ENCODE peak calls at places on chromosomes 5 and 9, in five cellular contexts. V, U, C, F and E are unnamed samples.

GRCh38 chr9:37496020-37496419 is 10.3 kb downstream of the POLR1E start:
- DNase-seq in V (no peak), U (no peak), C (no peak), F (no peak), E (no peak)

GRCh38 chr9:86687788-86688187 is 259.5 kb downstream of the GAS1 start:
- DNase-seq in V (no peak), U (no peak), C (peak), F (no peak), E (no peak)

GRCh38 chr9:73611072-73611471 is 459.4 kb downstream of the ANXA1 start:
- DNase-seq in V (no peak), U (no peak), C (peak), F (no peak), E (no peak)

GRCh38 chr9:16335788-16336580 is 534.5 kb downstream of the BNC2 start:
- DNase-seq in V (peak), U (no peak), C (no peak), F (peak), E (no peak)

GRCh38 chr5:66864240-66864884 is 268.2 kb downstream of the MAST4 start:
- DNase-seq in V (peak), U (no peak), C (peak), F (peak), E (no peak)

GRCh38 chr9:128923493-128923883 is 2.7 kb downstream of the PHYHD1 start:
- DNase-seq in V (no peak), U (no peak), C (no peak), F (no peak), E (no peak)

GRCh38 chr9:111298831-111299603 is 31.0 kb downstream of the OR2K2 start:
- DNase-seq in V (peak), U (no peak), C (peak), F (peak), E (peak)

GRCh38 chr5:16540421-16540820 is 74.8 kb upstream of the ZNF622 start:
- DNase-seq in V (peak), U (no peak), C (no peak), F (peak), E (no peak)

GRCh38 chr5:54738118-54738972 is 220.8 kb downstream of the SNX18 start:
- DNase-seq in V (peak), U (no peak), C (no peak), F (peak), E (no peak)

GRCh38 chr9:136044971-136045594 is 50.0 kb downstream of the NACC2 start:
- DNase-seq in V (no peak), U (no peak), C (no peak), F (no peak), E (no peak)

DNA sequence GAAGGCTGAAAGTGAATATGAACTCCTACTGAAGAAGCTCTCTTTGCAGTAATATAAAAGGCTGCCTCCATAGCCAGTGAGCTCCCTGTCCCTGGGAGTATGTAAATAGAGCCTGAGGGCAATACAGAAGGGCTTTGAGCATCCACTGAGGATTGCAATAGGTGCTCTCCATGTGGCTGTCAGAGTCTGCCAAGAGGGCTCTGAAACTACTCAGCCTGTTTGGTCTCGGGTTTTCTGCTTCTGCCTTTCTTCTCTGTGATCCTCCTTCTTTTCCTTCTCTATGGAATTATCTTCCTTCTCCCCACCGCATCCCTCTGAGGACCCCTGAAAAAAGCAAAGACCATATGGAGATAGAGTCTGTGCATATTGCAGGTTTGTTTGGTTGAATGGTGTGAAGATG is 69.4 kb downstream of the PCDH1 start:
- DNase-seq in V (no peak), U (no peak), C (no peak), F (no peak), E (no peak)
- H2BK15ac ChIP-seq in V (no peak), U (no peak), C (no peak), F (no peak), E (no peak)

GRCh38 chr9:125524522-125524921 is 182.5 kb downstream of the MAPKAP1 start:
- DNase-seq in V (peak), U (peak), C (peak), F (peak), E (no peak)

GRCh38 chr9:125522328-125522725 is 184.7 kb downstream of the MAPKAP1 start:
- DNase-seq in V (peak), U (no peak), C (no peak), F (peak), E (no peak)

GRCh38 chr9:125521462-125522327 is 185.3 kb downstream of the MAPKAP1 start:
- DNase-seq in V (peak), U (no peak), C (no peak), F (peak), E (no peak)

GRCh38 chr9:125525846-125526619 is 181.0 kb downstream of the MAPKAP1 start:
- DNase-seq in V (peak), U (no peak), C (peak), F (peak), E (no peak)

DNA sequence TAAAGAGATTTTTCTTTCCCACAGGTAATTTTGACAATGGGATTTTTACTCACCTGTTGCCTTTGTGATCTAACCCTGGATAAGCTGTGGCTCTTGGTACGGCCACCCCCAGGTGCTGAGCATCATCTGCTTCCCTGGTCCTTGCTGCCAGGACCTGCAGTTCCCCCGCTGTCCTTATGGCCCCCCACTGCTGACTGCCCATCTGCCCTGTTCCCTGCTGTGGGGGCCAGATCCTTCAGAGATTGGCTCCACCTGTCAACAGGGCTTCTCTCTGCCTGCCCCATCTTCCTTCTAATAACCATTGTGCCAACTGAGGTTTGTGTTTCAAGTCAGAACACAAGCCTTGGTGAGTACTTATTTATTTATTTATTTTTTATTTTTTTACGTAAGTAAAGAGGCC is 183.3 kb downstream of the MAPKAP1 start:
- DNase-seq in V (no peak), U (no peak), C (no peak), F (no peak), E (no peak)
- H3K4ac ChIP-seq in V (peak), U (no peak), C (no peak), F (peak), E (no peak)

GRCh38 chr5:122780296-122780695 is 5.4 kb downstream of the SNX2 start:
- DNase-seq in V (no peak), U (no peak), C (no peak), F (no peak), E (no peak)

GRCh38 chr5:122776143-122776542 is 1.3 kb downstream of the SNX2 start:
- DNase-seq in V (no peak), U (no peak), C (no peak), F (no peak), E (no peak)

GRCh38 chr5:122775713-122776084 is 819 bp downstream of the SNX2 start:
- DNase-seq in V (no peak), U (no peak), C (no peak), F (no peak), E (no peak)

GRCh38 chr5:122779451-122779850 is 4.6 kb downstream of the SNX2 start:
- DNase-seq in V (no peak), U (no peak), C (no peak), F (no peak), E (no peak)

DNA sequence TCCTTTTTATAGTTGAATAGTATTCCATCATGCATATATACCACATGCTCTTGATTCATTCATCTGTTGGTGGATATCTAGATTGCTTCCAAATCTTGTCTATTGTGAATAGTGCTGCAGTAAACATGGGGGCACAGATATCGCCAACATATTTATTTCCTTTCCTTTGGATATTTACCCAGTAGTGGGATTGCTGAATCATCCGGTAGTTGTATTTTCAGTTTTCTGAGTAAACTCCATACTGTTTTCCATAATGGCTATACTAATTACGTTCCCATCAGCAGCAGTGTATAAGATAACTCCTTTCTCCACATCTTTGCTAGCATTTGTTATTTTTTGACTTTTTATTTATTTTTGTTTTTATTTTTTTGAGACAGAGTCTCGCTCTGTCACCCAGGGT is 3.3 kb downstream of the SNX2 start:
- DNase-seq in V (no peak), U (no peak), C (no peak), F (no peak), E (no peak)
- H3K4me2 ChIP-seq in V (no peak), U (no peak), C (no peak), F (no peak), E (no peak)

GRCh38 chr5:38273626-38274025 is 15.3 kb downstream of the EGFLAM start:
- DNase-seq in V (no peak), U (no peak), C (no peak), F (no peak), E (no peak)
- H2BK15ac ChIP-seq in V (no peak), U (no peak), C (no peak), F (no peak), E (no peak)

GRCh38 chr5:80225189-80225588 is 30.7 kb downstream of the SERINC5 start:
- DNase-seq in V (no peak), U (no peak), C (no peak), F (no peak), E (no peak)
- H3K4ac ChIP-seq in V (no peak), U (no peak), C (no peak), F (no peak), E (no peak)

DNA sequence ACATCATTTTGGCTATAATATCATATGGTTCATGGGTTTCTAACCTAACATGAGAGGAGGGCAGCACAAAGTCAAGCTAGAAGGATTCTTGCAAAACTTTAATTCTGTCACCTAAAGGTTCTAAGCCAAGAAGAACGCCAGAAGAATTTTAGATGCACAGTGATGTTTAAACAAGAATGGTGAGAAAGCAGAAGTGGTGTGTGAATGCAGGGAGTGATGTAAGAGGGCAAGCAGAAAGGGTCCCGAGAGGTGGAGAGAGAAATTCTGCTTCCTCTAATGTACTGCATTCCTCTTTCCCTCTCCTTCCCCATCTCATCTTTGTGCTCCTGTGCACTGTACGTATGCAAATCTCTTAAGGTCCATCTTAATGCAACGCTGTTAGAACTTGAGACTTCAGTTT is 2.1 kb upstream of the TRMO start:
- DNase-seq in V (no peak), U (no peak), C (no peak), F (no peak), E (no peak)
- H3K4me2 ChIP-seq in V (no peak), U (no peak), C (no peak), F (no peak), E (no peak)

GRCh38 chr5:10153394-10153793 is 96.3 kb downstream of the ATPSCKMT start:
- DNase-seq in V (no peak), U (no peak), C (no peak), F (no peak), E (no peak)

GRCh38 chr5:10158886-10159285 is 90.8 kb downstream of the ATPSCKMT start:
- DNase-seq in V (no peak), U (no peak), C (no peak), F (no peak), E (no peak)

GRCh38 chr5:10161778-10162177 is 87.9 kb downstream of the ATPSCKMT start:
- DNase-seq in V (no peak), U (no peak), C (peak), F (no peak), E (no peak)

GRCh38 chr5:10162468-10162867 is 87.2 kb downstream of the ATPSCKMT start:
- DNase-seq in V (no peak), U (no peak), C (peak), F (no peak), E (no peak)

DNA sequence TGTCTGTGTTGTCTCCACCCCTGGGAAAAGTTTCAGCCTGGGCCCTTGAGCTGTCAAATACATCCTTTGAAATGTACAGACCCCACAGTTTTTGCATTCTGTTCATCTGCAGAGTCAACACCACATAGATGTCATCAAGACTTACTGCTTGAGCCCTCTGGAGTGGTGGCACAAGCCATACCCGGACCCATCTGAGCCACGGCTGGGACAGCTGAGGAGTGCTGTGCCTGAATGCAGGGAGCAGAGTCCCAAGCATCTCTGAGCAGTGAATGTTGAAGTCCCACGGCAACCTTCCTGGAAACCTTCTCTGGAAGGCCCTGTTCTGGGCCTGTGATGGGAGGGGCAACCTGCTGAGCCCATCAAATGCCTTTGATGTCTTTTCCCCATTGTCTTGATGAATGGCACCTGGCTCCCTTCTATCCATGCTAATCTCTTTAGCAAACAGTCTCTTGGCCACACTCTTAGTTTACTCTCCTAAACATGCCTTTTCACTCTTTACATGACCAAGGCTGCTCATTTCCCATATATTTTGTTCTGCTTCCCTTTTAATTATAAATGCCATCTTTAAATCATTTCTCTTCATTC is 92.5 kb downstream of the ATPSCKMT start:
- DNase-seq in V (no peak), U (peak), C (peak), F (no peak), E (no peak)
- H2BK15ac ChIP-seq in V (no peak), U (no peak), C (no peak), F (no peak), E (no peak)

DNA sequence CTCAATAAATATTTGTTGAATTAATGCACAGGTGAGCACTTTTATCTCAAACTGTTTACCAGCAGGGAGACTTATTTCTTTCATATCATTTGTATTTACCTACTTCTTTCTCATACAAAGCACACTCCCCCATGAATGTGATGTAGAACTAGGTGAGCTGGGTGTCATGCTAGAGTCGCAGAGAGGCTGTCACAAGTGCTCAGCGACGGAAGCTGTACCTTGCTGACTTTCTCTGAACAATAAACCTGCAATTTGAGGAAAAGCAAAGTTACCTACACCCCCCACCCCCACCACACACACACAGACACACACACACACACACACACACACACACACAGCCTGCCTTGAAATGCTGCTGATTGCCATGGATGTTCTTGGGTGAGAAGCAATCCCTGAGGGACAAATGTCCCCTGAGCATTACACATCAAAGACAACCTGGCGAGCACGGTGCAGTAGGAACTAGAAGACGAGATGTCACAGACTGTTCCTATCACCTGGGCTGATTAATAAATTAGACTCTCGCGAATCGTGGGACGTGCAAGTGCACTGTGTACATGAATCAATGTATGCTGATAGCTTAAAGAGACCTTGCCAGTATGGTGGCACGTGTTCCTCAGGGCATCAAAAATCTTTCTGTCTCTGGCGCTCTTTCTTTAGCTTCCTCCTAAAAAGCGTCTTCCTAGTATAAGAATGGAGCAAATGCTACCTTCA is 66.1 kb downstream of the BRINP1 start:
- DNase-seq in V (no peak), U (no peak), C (no peak), F (no peak), E (no peak)
- H3K4ac ChIP-seq in V (no peak), U (no peak), C (no peak), F (no peak), E (no peak)

DNA sequence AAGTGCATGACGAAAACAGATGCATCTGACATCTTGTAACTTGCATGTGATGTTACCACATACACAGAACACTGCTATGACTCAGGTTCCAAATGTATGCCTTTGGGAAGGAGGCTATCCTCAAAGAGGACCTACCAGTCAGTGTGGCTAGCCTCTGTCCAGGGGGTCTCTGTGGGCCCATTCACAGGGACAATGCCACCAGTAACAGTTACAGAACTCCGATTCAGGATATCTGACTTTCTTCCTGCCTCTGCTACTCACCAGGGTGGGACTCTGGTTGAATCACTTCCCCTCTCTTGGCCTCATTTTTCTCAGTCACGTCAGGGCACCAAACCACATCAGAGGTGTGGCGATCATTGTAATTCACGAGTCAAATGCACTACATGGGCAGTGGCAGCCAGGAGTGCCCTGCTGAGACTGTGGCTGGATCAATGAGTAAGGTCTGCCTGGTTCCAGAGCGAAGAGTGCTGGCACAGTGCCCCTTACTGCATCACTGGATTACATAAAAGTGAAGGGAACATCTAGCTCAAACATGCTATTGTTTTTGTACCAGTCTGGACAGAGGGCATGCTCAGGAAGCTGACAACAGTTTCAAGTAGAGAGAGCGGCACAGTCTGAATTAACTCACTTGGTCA is 13.2 kb downstream of the ATOX1 start:
- DNase-seq in V (peak), U (no peak), C (no peak), F (peak), E (no peak)
- H3K4me2 ChIP-seq in V (peak), U (no peak), C (no peak), F (no peak), E (no peak)

GRCh38 chr9:114076237-114077161 is 1.6 kb downstream of the AMBP start:
- DNase-seq in V (no peak), U (peak), C (peak), F (no peak), E (no peak)
- H2BK15ac ChIP-seq in V (no peak), U (no peak), C (no peak), F (no peak), E (no peak)